ENCODE peak calls at places on chromosomes 3 and 15, in ten cellular contexts. One of them, this sample, is unnamed.

GRCh38 chr3:122183893-122184590 is 574 bp downstream of the CASR start:
- DNase-seq in GM23338: peak
- DNase-seq in adrenal gland: no peak
- DNase-seq in dorsolateral prefrontal cortex: no peak
- DNase-seq in cardiac muscle cell: no peak
- DNase-seq in WERI-Rb-1: peak
- DNase-seq in A549: no peak
- DNase-seq in K562: no peak
- DNase-seq in prostate gland: no peak
- DNase-seq in bronchial epithelial cell: no peak
- DNase-seq in this sample: no peak

GRCh38 chr3:65619391-65620298 is 419.1 kb downstream of the MAGI1 start:
- DNase-seq in prostate gland: no peak
- DNase-seq in dorsolateral prefrontal cortex: no peak
- DNase-seq in cardiac muscle cell: peak
- DNase-seq in A549: no peak
- DNase-seq in GM23338: peak
- DNase-seq in K562: peak
- DNase-seq in bronchial epithelial cell: no peak
- DNase-seq in WERI-Rb-1: no peak
- DNase-seq in adrenal gland: no peak
- DNase-seq in this sample: peak

GRCh38 chr15:89665449-89666146 is 10.3 kb upstream of the KIF7 start:
- DNase-seq in WERI-Rb-1: peak
- DNase-seq in dorsolateral prefrontal cortex: no peak
- DNase-seq in K562: peak
- DNase-seq in bronchial epithelial cell: peak
- DNase-seq in A549: peak
- DNase-seq in adrenal gland: peak
- DNase-seq in cardiac muscle cell: peak
- DNase-seq in prostate gland: peak
- DNase-seq in GM23338: peak
- DNase-seq in this sample: no peak

GRCh38 chr15:64149424-64150235 is 1.9 kb upstream of the SNX22 start:
- DNase-seq in cardiac muscle cell: peak
- DNase-seq in bronchial epithelial cell: peak
- DNase-seq in dorsolateral prefrontal cortex: no peak
- DNase-seq in K562: peak
- DNase-seq in GM23338: peak
- DNase-seq in prostate gland: no peak
- DNase-seq in WERI-Rb-1: peak
- DNase-seq in A549: no peak
- DNase-seq in adrenal gland: no peak
- DNase-seq in this sample: no peak

GRCh38 chr3:139555249-139555648 is 15.7 kb upstream of the RBP1 start:
- DNase-seq in A549: no peak
- DNase-seq in bronchial epithelial cell: no peak
- DNase-seq in WERI-Rb-1: no peak
- DNase-seq in adrenal gland: no peak
- DNase-seq in K562: no peak
- DNase-seq in GM23338: no peak
- DNase-seq in dorsolateral prefrontal cortex: no peak
- DNase-seq in cardiac muscle cell: peak
- DNase-seq in prostate gland: no peak
- DNase-seq in this sample: no peak

GRCh38 chr3:9947025-9947995 is 4.9 kb downstream of the PRRT3 start:
- DNase-seq in cardiac muscle cell: peak
- DNase-seq in WERI-Rb-1: peak
- DNase-seq in GM23338: peak
- DNase-seq in dorsolateral prefrontal cortex: peak
- DNase-seq in K562: no peak
- DNase-seq in prostate gland: peak
- DNase-seq in adrenal gland: peak
- DNase-seq in A549: peak
- DNase-seq in bronchial epithelial cell: peak
- DNase-seq in this sample: no peak

GRCh38 chr3:197801801-197802504 is 10.9 kb downstream of the LRCH3 start:
- DNase-seq in cardiac muscle cell: peak
- DNase-seq in prostate gland: no peak
- DNase-seq in WERI-Rb-1: no peak
- DNase-seq in GM23338: peak
- DNase-seq in K562: no peak
- DNase-seq in bronchial epithelial cell: peak
- DNase-seq in adrenal gland: no peak
- DNase-seq in dorsolateral prefrontal cortex: no peak
- DNase-seq in A549: no peak
- DNase-seq in this sample: no peak

GRCh38 chr3:47533481-47533880 is 20.0 kb upstream of the ELP6 start:
- DNase-seq in K562: no peak
- DNase-seq in dorsolateral prefrontal cortex: no peak
- DNase-seq in A549: no peak
- DNase-seq in GM23338: no peak
- DNase-seq in WERI-Rb-1: no peak
- DNase-seq in adrenal gland: no peak
- DNase-seq in cardiac muscle cell: no peak
- DNase-seq in bronchial epithelial cell: peak
- DNase-seq in prostate gland: no peak
- DNase-seq in this sample: no peak

GRCh38 chr3:121998030-121998580 is 23.9 kb downstream of the ILDR1 start:
- DNase-seq in dorsolateral prefrontal cortex: no peak
- DNase-seq in WERI-Rb-1: no peak
- DNase-seq in A549: no peak
- DNase-seq in bronchial epithelial cell: peak
- DNase-seq in K562: no peak
- DNase-seq in prostate gland: no peak
- DNase-seq in cardiac muscle cell: peak
- DNase-seq in GM23338: no peak
- DNase-seq in adrenal gland: peak
- DNase-seq in this sample: no peak

GRCh38 chr3:41129731-41130130 is 69.6 kb upstream of the CTNNB1 start:
- DNase-seq in bronchial epithelial cell: no peak
- DNase-seq in K562: no peak
- DNase-seq in adrenal gland: no peak
- DNase-seq in dorsolateral prefrontal cortex: no peak
- DNase-seq in cardiac muscle cell: no peak
- DNase-seq in WERI-Rb-1: no peak
- DNase-seq in GM23338: no peak
- DNase-seq in prostate gland: no peak
- DNase-seq in A549: no peak
- DNase-seq in this sample: no peak

GRCh38 chr3:9808345-9809037 is 1.6 kb upstream of the TTLL3 start:
- DNase-seq in WERI-Rb-1: peak
- DNase-seq in cardiac muscle cell: peak
- DNase-seq in K562: peak
- DNase-seq in dorsolateral prefrontal cortex: no peak
- DNase-seq in A549: peak
- DNase-seq in bronchial epithelial cell: peak
- DNase-seq in prostate gland: no peak
- DNase-seq in GM23338: peak
- DNase-seq in adrenal gland: no peak
- DNase-seq in this sample: no peak

GRCh38 chr15:90078965-90079364 is 23.3 kb downstream of the IDH2 start:
- DNase-seq in dorsolateral prefrontal cortex: no peak
- DNase-seq in WERI-Rb-1: no peak
- DNase-seq in bronchial epithelial cell: no peak
- DNase-seq in K562: no peak
- DNase-seq in adrenal gland: no peak
- DNase-seq in A549: no peak
- DNase-seq in prostate gland: no peak
- DNase-seq in GM23338: no peak
- DNase-seq in cardiac muscle cell: no peak
- DNase-seq in this sample: no peak

GRCh38 chr15:32818758-32819405 is 101.1 kb downstream of the GREM1 start:
- DNase-seq in dorsolateral prefrontal cortex: no peak
- DNase-seq in adrenal gland: no peak
- DNase-seq in A549: no peak
- DNase-seq in cardiac muscle cell: peak
- DNase-seq in K562: no peak
- DNase-seq in bronchial epithelial cell: no peak
- DNase-seq in GM23338: no peak
- DNase-seq in WERI-Rb-1: peak
- DNase-seq in prostate gland: no peak
- DNase-seq in this sample: peak

GRCh38 chr15:93955197-93955596 is 276.2 kb upstream of the MCTP2 start:
- DNase-seq in dorsolateral prefrontal cortex: no peak
- DNase-seq in WERI-Rb-1: no peak
- DNase-seq in bronchial epithelial cell: peak
- DNase-seq in prostate gland: no peak
- DNase-seq in adrenal gland: no peak
- DNase-seq in K562: no peak
- DNase-seq in GM23338: no peak
- DNase-seq in A549: no peak
- DNase-seq in cardiac muscle cell: no peak
- DNase-seq in this sample: no peak

GRCh38 chr3:38489766-38490165 is 6.4 kb upstream of the EXOG start:
- DNase-seq in dorsolateral prefrontal cortex: no peak
- DNase-seq in A549: no peak
- DNase-seq in WERI-Rb-1: no peak
- DNase-seq in K562: no peak
- DNase-seq in cardiac muscle cell: no peak
- DNase-seq in GM23338: no peak
- DNase-seq in bronchial epithelial cell: no peak
- DNase-seq in adrenal gland: peak
- DNase-seq in prostate gland: no peak
- DNase-seq in this sample: no peak

DNA sequence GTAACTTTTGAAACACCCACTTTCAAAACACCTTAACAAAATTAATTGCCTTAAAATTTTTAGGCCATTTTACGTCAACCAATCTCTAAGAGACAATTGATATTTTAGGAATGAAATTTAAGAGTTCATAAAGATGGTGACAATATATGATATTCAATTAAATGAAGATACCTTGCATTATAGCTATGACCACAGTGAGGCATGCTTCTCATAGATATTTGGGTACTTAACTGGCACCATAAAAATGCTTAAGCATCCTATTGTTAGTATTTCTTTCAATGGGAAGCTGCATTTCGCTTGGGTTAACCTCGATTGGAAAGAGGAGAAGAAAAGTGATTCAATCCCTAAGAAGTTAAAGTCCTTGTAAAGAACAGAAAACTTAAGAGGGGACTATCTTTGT is 209.0 kb downstream of the GAP43 start:
- DNase-seq in GM23338: no peak
- DNase-seq in K562: no peak
- DNase-seq in prostate gland: no peak
- DNase-seq in dorsolateral prefrontal cortex: no peak
- DNase-seq in adrenal gland: no peak
- DNase-seq in A549: no peak
- DNase-seq in cardiac muscle cell: no peak
- DNase-seq in bronchial epithelial cell: no peak
- DNase-seq in WERI-Rb-1: no peak
- DNase-seq in this sample: no peak
- TF ChIP-seq CTCF in GM23338: peak
- TF ChIP-seq CTCF in K562: no peak
- TF ChIP-seq CTCF in prostate gland: no peak
- TF ChIP-seq CTCF in dorsolateral prefrontal cortex: no peak
- TF ChIP-seq CTCF in adrenal gland: no peak
- TF ChIP-seq CTCF in A549: no peak
- TF ChIP-seq CTCF in cardiac muscle cell: no peak
- TF ChIP-seq CTCF in bronchial epithelial cell: no peak
- TF ChIP-seq CTCF in WERI-Rb-1: no peak
- TF ChIP-seq CTCF in this sample: no peak

GRCh38 chr3:103909395-103909794 is 1457.3 kb upstream of the ALCAM start:
- DNase-seq in dorsolateral prefrontal cortex: no peak
- DNase-seq in WERI-Rb-1: no peak
- DNase-seq in adrenal gland: no peak
- DNase-seq in K562: no peak
- DNase-seq in A549: no peak
- DNase-seq in prostate gland: no peak
- DNase-seq in bronchial epithelial cell: no peak
- DNase-seq in cardiac muscle cell: no peak
- DNase-seq in GM23338: no peak
- DNase-seq in this sample: no peak

GRCh38 chr3:103906808-103907207 is 1459.9 kb upstream of the ALCAM start:
- DNase-seq in adrenal gland: no peak
- DNase-seq in dorsolateral prefrontal cortex: no peak
- DNase-seq in GM23338: no peak
- DNase-seq in A549: no peak
- DNase-seq in prostate gland: no peak
- DNase-seq in bronchial epithelial cell: no peak
- DNase-seq in K562: no peak
- DNase-seq in WERI-Rb-1: no peak
- DNase-seq in cardiac muscle cell: no peak
- DNase-seq in this sample: no peak

GRCh38 chr3:103904991-103905390 is 1461.7 kb upstream of the ALCAM start:
- DNase-seq in adrenal gland: no peak
- DNase-seq in dorsolateral prefrontal cortex: no peak
- DNase-seq in prostate gland: no peak
- DNase-seq in bronchial epithelial cell: no peak
- DNase-seq in GM23338: no peak
- DNase-seq in cardiac muscle cell: no peak
- DNase-seq in WERI-Rb-1: no peak
- DNase-seq in K562: no peak
- DNase-seq in A549: no peak
- DNase-seq in this sample: no peak

GRCh38 chr3:103907567-103907966 is 1459.1 kb upstream of the ALCAM start:
- DNase-seq in adrenal gland: no peak
- DNase-seq in bronchial epithelial cell: no peak
- DNase-seq in WERI-Rb-1: no peak
- DNase-seq in prostate gland: no peak
- DNase-seq in GM23338: no peak
- DNase-seq in dorsolateral prefrontal cortex: no peak
- DNase-seq in K562: no peak
- DNase-seq in cardiac muscle cell: no peak
- DNase-seq in A549: no peak
- DNase-seq in this sample: no peak

GRCh38 chr3:103906304-103906703 is 1460.4 kb upstream of the ALCAM start:
- DNase-seq in WERI-Rb-1: no peak
- DNase-seq in cardiac muscle cell: no peak
- DNase-seq in dorsolateral prefrontal cortex: no peak
- DNase-seq in adrenal gland: no peak
- DNase-seq in A549: no peak
- DNase-seq in prostate gland: no peak
- DNase-seq in GM23338: no peak
- DNase-seq in K562: no peak
- DNase-seq in bronchial epithelial cell: no peak
- DNase-seq in this sample: no peak
- TF ChIP-seq CTCF in WERI-Rb-1: no peak
- TF ChIP-seq CTCF in cardiac muscle cell: no peak
- TF ChIP-seq CTCF in dorsolateral prefrontal cortex: no peak
- TF ChIP-seq CTCF in adrenal gland: no peak
- TF ChIP-seq CTCF in A549: no peak
- TF ChIP-seq CTCF in prostate gland: no peak
- TF ChIP-seq CTCF in GM23338: no peak
- TF ChIP-seq CTCF in K562: no peak
- TF ChIP-seq CTCF in bronchial epithelial cell: no peak
- TF ChIP-seq CTCF in this sample: no peak

GRCh38 chr3:105830836-105831235 is 38.0 kb downstream of the CBLB start:
- DNase-seq in GM23338: no peak
- DNase-seq in dorsolateral prefrontal cortex: no peak
- DNase-seq in adrenal gland: no peak
- DNase-seq in cardiac muscle cell: no peak
- DNase-seq in bronchial epithelial cell: no peak
- DNase-seq in A549: no peak
- DNase-seq in WERI-Rb-1: no peak
- DNase-seq in prostate gland: no peak
- DNase-seq in K562: no peak
- DNase-seq in this sample: no peak
- TF ChIP-seq CTCF in GM23338: no peak
- TF ChIP-seq CTCF in dorsolateral prefrontal cortex: no peak
- TF ChIP-seq CTCF in adrenal gland: no peak
- TF ChIP-seq CTCF in cardiac muscle cell: no peak
- TF ChIP-seq CTCF in bronchial epithelial cell: no peak
- TF ChIP-seq CTCF in A549: no peak
- TF ChIP-seq CTCF in WERI-Rb-1: no peak
- TF ChIP-seq CTCF in prostate gland: no peak
- TF ChIP-seq CTCF in K562: no peak
- TF ChIP-seq CTCF in this sample: no peak

GRCh38 chr15:69380100-69380725 is 33.9 kb upstream of the KIF23 start:
- DNase-seq in cardiac muscle cell: peak
- DNase-seq in prostate gland: no peak
- DNase-seq in K562: peak
- DNase-seq in bronchial epithelial cell: no peak
- DNase-seq in A549: no peak
- DNase-seq in dorsolateral prefrontal cortex: no peak
- DNase-seq in WERI-Rb-1: peak
- DNase-seq in adrenal gland: peak
- DNase-seq in GM23338: peak
- DNase-seq in this sample: no peak
- TF ChIP-seq CTCF in cardiac muscle cell: peak
- TF ChIP-seq CTCF in prostate gland: no peak
- TF ChIP-seq CTCF in K562: peak
- TF ChIP-seq CTCF in bronchial epithelial cell: peak
- TF ChIP-seq CTCF in A549: peak
- TF ChIP-seq CTCF in dorsolateral prefrontal cortex: no peak
- TF ChIP-seq CTCF in WERI-Rb-1: peak
- TF ChIP-seq CTCF in adrenal gland: no peak
- TF ChIP-seq CTCF in GM23338: peak
- TF ChIP-seq CTCF in this sample: peak

This sample was measured in AG09319.